ENCODE peak calls at places on chromosomes 16 and 17, in six cellular contexts. Y, U, W, F, I and V are unnamed samples.

GRCh38 chr17:77125432-77125901 is 15.3 kb upstream of the SEC14L1 start:
- DNase-seq in Y (peak), U (peak), W (no peak), F (no peak), I (peak), V (peak)

GRCh38 chr16:67425581-67425980 is 5.3 kb upstream of the HSD11B2 start:
- DNase-seq in Y (no peak), U (no peak), W (no peak), F (no peak), I (no peak), V (no peak)

GRCh38 chr16:19168173-19169080 is at the start of gene SYT17:
- DNase-seq in Y (no peak), U (no peak), W (peak), F (no peak), I (no peak), V (peak)

GRCh38 chr16:30649725-30650368 is 913 bp upstream of the PRR14 start:
- DNase-seq in Y (no peak), U (no peak), W (no peak), F (no peak), I (no peak), V (no peak)

GRCh38 chr17:43601280-43602050 is 55.3 kb upstream of the ETV4 start:
- DNase-seq in Y (no peak), U (peak), W (no peak), F (no peak), I (no peak), V (no peak)

GRCh38 chr17:808003-808294 is 25.8 kb downstream of the MRM3 start:
- DNase-seq in Y (no peak), U (no peak), W (no peak), F (no peak), I (no peak), V (no peak)

GRCh38 chr16:20383106-20384029 is 21.2 kb downstream of the PDILT start:
- DNase-seq in Y (peak), U (peak), W (peak), F (peak), I (peak), V (peak)

GRCh38 chr17:63943745-63944144 is 11.6 kb upstream of the CD79B start:
- DNase-seq in Y (no peak), U (no peak), W (no peak), F (no peak), I (no peak), V (no peak)

GRCh38 chr17:66343531-66344078 is 41.2 kb downstream of the PRKCA start:
- DNase-seq in Y (no peak), U (no peak), W (no peak), F (no peak), I (no peak), V (no peak)

GRCh38 chr16:16140537-16140936 is 82.8 kb downstream of the ABCC6 start:
- DNase-seq in Y (no peak), U (no peak), W (no peak), F (no peak), I (no peak), V (no peak)

GRCh38 chr16:76378020-76378419 is 100.8 kb downstream of the CNTNAP4 start:
- DNase-seq in Y (no peak), U (no peak), W (no peak), F (no peak), I (no peak), V (no peak)

GRCh38 chr16:71775949-71776348 is 32.7 kb downstream of the AP1G1 start:
- DNase-seq in Y (no peak), U (no peak), W (no peak), F (peak), I (no peak), V (no peak)

GRCh38 chr17:75010683-75011406 is 1.6 kb upstream of the MRPL58 start:
- DNase-seq in Y (peak), U (no peak), W (no peak), F (no peak), I (no peak), V (peak)

GRCh38 chr17:41421116-41421515 is 3.3 kb downstream of the KRT37 start:
- DNase-seq in Y (peak), U (no peak), W (no peak), F (no peak), I (no peak), V (peak)

GRCh38 chr17:76943781-76944213 is 75.6 kb downstream of the MGAT5B start:
- DNase-seq in Y (no peak), U (no peak), W (no peak), F (no peak), I (no peak), V (no peak)

GRCh38 chr16:82629441-82630027 is 2.8 kb downstream of the CDH13 start:
- DNase-seq in Y (peak), U (peak), W (peak), F (no peak), I (no peak), V (peak)

GRCh38 chr16:15597822-15598647 is 44.9 kb downstream of the MARF1 start:
- DNase-seq in Y (no peak), U (no peak), W (no peak), F (no peak), I (no peak), V (no peak)

GRCh38 chr17:36501351-36501750 is 14.9 kb downstream of the ZNHIT3 start:
- DNase-seq in Y (no peak), U (no peak), W (no peak), F (no peak), I (no peak), V (no peak)

GRCh38 chr16:30368122-30368791 is 2.0 kb downstream of the TBC1D10B start:
- DNase-seq in Y (peak), U (peak), W (no peak), F (no peak), I (no peak), V (peak)

GRCh38 chr17:3976675-3977171 is 12.5 kb upstream of the ATP2A3 start:
- DNase-seq in Y (no peak), U (no peak), W (no peak), F (no peak), I (no peak), V (peak)

GRCh38 chr17:80962356-80963329 is 29.0 kb upstream of the CHMP6 start:
- DNase-seq in Y (no peak), U (no peak), W (no peak), F (no peak), I (no peak), V (no peak)

GRCh38 chr17:6643460-6644125 is 2.7 kb downstream of the TXNDC17 start:
- DNase-seq in Y (peak), U (no peak), W (no peak), F (no peak), I (no peak), V (peak)

GRCh38 chr17:9370464-9370863 is 205.2 kb downstream of the STX8 start:
- DNase-seq in Y (peak), U (peak), W (no peak), F (no peak), I (peak), V (peak)

GRCh38 chr17:27759528-27759927 is 40.8 kb downstream of the NOS2 start:
- DNase-seq in Y (no peak), U (no peak), W (no peak), F (no peak), I (no peak), V (no peak)

GRCh38 chr17:27754549-27754948 is 45.8 kb downstream of the NOS2 start:
- DNase-seq in Y (no peak), U (no peak), W (no peak), F (no peak), I (no peak), V (no peak)

GRCh38 chr17:27751622-27752490 is 48.5 kb downstream of the NOS2 start:
- DNase-seq in Y (peak), U (no peak), W (no peak), F (no peak), I (no peak), V (no peak)

GRCh38 chr17:27756467-27757371 is 43.6 kb downstream of the NOS2 start:
- DNase-seq in Y (peak), U (peak), W (peak), F (peak), I (peak), V (peak)

DNA sequence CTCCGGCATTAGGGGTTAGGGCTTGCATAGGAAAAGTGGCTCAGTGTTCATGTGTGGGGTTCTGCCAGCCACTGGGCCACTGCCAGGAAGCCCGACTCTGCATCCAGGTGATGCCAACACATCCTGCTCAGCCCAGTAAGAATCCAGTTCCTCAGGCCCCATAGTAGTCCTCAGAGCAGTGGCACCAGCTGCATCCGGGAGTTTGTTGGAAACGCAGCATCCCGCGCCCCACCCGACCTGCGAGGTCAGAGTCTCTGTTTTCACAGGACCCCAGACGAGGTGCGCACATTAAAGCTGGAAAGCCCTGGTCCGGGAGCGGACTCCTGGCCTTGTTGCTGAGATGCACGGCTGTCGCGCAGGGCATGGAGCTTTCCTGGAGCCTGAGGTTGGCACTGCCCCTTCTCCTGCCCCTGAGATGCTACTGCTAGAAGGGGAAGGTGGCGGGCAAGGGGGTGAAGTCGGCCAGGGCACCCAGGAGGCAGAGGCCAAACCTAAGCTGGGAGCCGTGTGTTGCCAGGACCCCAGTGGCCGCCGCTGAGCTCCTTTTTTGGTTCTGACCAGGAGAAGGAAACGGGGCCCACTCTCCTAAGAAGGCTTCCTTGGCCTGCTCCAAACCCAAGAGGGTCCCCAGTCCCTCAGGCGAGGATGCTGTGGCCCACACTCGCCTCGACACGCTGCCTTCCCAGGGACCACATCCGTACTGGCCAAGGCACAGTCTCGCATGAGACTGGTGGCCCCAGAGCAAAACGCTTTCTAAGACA is 44.4 kb downstream of the NOS2 start:
- DNase-seq in Y (no peak), U (no peak), W (no peak), F (no peak), I (no peak), V (no peak)
- H3K4me3 ChIP-seq in Y (no peak), U (no peak), W (no peak), F (no peak), I (no peak), V (no peak)

GRCh38 chr16:17770104-17770503 is 299.3 kb upstream of the XYLT1 start:
- DNase-seq in Y (no peak), U (no peak), W (no peak), F (no peak), I (no peak), V (no peak)

GRCh38 chr16:17768257-17768656 is 297.5 kb upstream of the XYLT1 start:
- DNase-seq in Y (peak), U (peak), W (no peak), F (no peak), I (no peak), V (peak)

DNA sequence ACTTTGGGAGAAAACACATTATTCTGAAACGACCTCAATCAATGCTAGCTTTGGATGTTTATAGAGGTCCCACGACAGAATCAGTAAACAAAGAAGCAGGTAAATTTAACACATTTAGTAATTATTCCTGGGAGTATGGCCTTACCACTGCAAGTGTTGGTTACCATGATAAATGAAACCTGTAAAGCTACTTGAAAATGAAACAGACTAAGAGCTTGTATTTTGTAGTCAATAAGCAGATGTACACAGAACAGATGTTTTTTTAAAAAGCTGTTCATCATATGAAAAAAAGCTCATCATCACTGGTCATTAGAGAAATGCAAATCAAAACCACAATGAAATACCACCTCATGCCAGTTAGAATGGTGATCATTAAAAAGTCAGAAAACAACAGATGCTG is 295.3 kb upstream of the XYLT1 start:
- DNase-seq in Y (no peak), U (no peak), W (no peak), F (peak), I (no peak), V (no peak)
- TF ChIP-seq EZH2 in Y (no peak), U (no peak), W (no peak), F (no peak), I (no peak), V (no peak)

GRCh38 chr17:21511368-21512195 is 135.4 kb downstream of the KCNJ12 start:
- DNase-seq in Y (peak), U (peak), W (peak), F (peak), I (peak), V (peak)
- H3K4me3 ChIP-seq in Y (peak), U (peak), W (peak), F (no peak), I (peak), V (peak)

DNA sequence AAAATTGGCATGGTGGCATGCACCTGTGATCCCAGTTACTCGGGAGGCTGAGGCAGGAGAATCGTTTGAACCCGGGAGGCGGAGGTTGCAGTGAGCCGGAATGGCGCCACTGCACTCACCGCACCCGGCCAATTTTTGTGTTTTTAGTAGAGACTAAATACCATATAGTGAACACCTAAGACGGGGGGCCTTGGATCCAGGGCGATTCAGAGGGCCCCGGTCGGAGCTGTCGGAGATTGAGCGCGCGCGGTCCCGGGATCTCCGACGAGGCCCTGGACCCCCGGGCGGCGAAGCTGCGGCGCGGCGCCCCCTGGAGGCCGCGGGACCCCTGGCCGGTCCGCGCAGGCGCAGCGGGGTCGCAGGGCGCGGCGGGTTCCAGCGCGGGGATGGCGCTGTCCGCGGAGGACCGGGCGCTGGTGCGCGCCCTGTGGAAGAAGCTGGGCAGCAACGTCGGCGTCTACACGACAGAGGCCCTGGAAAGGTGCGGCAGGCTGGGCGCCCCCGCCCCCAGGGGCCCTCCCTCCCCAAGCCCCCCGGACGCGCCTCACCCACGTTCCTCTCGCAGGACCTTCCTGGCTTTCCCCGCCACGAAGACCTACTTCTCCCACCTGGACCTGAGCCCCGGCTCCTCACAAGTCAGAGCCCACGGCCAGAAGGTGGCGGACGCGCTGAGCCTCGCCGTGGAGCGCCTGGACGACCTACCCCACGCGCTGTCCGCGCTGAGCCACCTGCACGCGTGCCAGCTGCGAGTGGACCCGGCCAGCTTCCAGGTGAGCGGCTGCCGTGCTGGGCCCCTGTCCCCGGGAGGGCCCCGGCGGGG is at the start of gene HBQ1:
- DNase-seq in Y (peak), U (no peak), W (peak), F (no peak), I (peak), V (peak)
- TF ChIP-seq EZH2 in Y (no peak), U (no peak), W (no peak), F (no peak), I (no peak), V (no peak)

DNA sequence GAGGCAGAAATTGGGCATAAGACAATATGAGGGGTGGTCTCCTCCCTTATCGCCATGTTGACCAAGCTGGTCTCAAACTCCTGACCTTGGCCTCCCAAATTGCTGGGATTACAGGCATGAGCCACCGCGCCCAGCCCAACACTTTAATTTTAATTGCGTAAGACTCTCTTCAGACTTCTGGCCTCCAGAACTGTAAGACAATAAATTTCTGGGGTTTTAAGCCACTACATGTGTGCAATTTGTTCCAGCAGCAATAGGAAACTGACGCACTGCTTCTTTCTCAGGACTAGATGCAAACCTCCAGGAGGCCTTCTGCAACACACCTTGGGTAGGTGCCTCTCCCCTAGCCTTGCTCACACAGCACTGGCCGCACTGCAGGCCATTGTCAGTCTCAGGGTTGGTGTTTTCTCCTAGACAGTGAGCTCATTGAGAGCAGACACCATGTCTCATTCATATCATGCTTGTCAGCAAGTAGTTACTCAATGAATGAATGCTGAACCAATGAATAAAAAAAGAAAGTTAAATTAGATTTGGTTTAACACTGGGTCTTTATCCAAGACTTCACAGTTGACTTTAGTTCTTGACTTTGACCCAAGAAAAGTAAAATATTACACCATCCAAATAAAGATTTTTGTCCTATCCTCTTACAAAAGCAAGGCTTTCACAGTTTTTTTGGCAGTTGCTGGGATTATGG is 5.5 kb upstream of the ACSF2 start:
- DNase-seq in Y (no peak), U (no peak), W (no peak), F (no peak), I (no peak), V (peak)
- H3K4me3 ChIP-seq in Y (no peak), U (no peak), W (no peak), F (no peak), I (no peak), V (peak)

GRCh38 chr17:73901661-73902415 is 257.6 kb upstream of the SDK2 start:
- DNase-seq in Y (peak), U (no peak), W (peak), F (no peak), I (peak), V (peak)
- TF ChIP-seq EZH2 in Y (no peak), U (no peak), W (peak), F (no peak), I (no peak), V (no peak)

GRCh38 chr17:59829217-59830006 is 63.3 kb downstream of the TUBD1 start:
- DNase-seq in Y (peak), U (peak), W (no peak), F (peak), I (peak), V (peak)

GRCh38 chr17:59827721-59828477 is 64.8 kb downstream of the TUBD1 start:
- DNase-seq in Y (no peak), U (no peak), W (no peak), F (no peak), I (no peak), V (no peak)

GRCh38 chr17:59828478-59828760 is 64.3 kb downstream of the TUBD1 start:
- DNase-seq in Y (no peak), U (no peak), W (no peak), F (no peak), I (no peak), V (no peak)

GRCh38 chr17:59826741-59827453 is 65.8 kb downstream of the TUBD1 start:
- DNase-seq in Y (no peak), U (no peak), W (no peak), F (peak), I (no peak), V (no peak)

GRCh38 chr17:59825533-59826316 is 67.0 kb downstream of the TUBD1 start:
- DNase-seq in Y (peak), U (peak), W (no peak), F (no peak), I (no peak), V (peak)
- H3K4me3 ChIP-seq in Y (no peak), U (no peak), W (no peak), F (no peak), I (no peak), V (peak)

DNA sequence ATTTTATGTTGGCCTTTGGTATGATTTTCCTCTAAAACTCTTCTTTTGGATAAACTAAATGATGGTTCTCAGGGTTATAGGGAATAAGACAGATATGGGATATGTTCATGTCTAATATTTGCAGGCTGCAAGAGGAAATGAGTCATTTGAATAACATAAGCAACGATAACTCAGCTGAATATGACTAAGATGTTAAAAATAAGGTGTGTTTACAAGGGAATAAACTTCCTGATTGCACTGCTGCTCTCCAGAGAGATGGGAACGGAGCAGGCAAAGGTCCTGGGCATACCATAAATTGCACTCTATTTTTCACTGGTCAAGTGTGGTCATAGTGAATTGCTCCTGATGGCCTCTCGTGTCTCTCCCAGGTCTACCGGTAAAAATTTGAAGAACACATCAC is 666.2 kb downstream of the TOX3 start:
- DNase-seq in Y (peak), U (peak), W (no peak), F (no peak), I (no peak), V (peak)
- TF ChIP-seq EZH2 in Y (no peak), U (no peak), W (no peak), F (no peak), I (no peak), V (no peak)

GRCh38 chr17:48068491-48068961 is 20.4 kb downstream of the NFE2L1 start:
- DNase-seq in Y (no peak), U (no peak), W (no peak), F (no peak), I (peak), V (peak)

GRCh38 chr17:48064638-48065037 is 16.5 kb downstream of the NFE2L1 start:
- DNase-seq in Y (no peak), U (no peak), W (no peak), F (no peak), I (no peak), V (no peak)

GRCh38 chr17:48067245-48067644 is 19.1 kb downstream of the NFE2L1 start:
- DNase-seq in Y (no peak), U (no peak), W (no peak), F (no peak), I (no peak), V (no peak)

GRCh38 chr17:48066656-48067055 is 18.5 kb downstream of the NFE2L1 start:
- DNase-seq in Y (no peak), U (no peak), W (no peak), F (no peak), I (no peak), V (peak)

DNA sequence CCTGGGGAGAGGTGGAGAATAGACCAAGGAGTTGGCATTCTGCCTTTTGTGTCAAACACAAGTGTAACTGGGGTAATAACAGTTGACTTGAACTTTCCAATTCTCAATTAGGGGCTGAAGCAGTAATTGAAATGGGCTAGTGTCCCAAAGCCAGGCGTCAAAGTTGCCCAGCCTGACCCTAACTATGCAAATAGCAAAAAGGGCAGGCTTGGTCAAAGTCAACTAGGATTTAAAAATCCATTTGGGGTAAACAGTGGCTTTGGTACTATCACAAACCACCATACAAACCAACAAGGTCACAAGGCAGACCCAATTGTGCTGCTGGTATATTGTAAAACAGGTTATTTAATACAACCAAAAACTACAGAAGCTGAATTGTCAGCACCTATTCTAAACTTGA is 18.0 kb downstream of the NFE2L1 start:
- DNase-seq in Y (no peak), U (no peak), W (no peak), F (no peak), I (no peak), V (no peak)
- H3K4me3 ChIP-seq in Y (no peak), U (no peak), W (no peak), F (no peak), I (no peak), V (no peak)